ENCODE peak calls at places on chromosomes 1 and 21, in five cellular contexts. One of them, this sample, is unnamed.

GRCh38 chr1:114757455-114758250 is at the start of gene CSDE1:
- DNase-seq in astrocyte of the cerebellum: peak
- DNase-seq in SK-N-SH: peak
- DNase-seq in tibial nerve: peak
- DNase-seq in hepatocyte: peak
- DNase-seq in this sample: peak

GRCh38 chr1:236471653-236472052 is 52.1 kb upstream of the LGALS8 start:
- DNase-seq in astrocyte of the cerebellum: no peak
- DNase-seq in SK-N-SH: no peak
- DNase-seq in tibial nerve: no peak
- DNase-seq in hepatocyte: no peak
- DNase-seq in this sample: no peak

GRCh38 chr1:174746024-174746808 is 253.5 kb upstream of the CACYBP start:
- DNase-seq in astrocyte of the cerebellum: no peak
- DNase-seq in SK-N-SH: no peak
- DNase-seq in tibial nerve: no peak
- DNase-seq in hepatocyte: no peak
- DNase-seq in this sample: no peak

GRCh38 chr1:82597620-82598019 is 796.9 kb downstream of the ADGRL2 start:
- DNase-seq in astrocyte of the cerebellum: no peak
- DNase-seq in SK-N-SH: peak
- DNase-seq in tibial nerve: no peak
- DNase-seq in hepatocyte: no peak
- DNase-seq in this sample: no peak

GRCh38 chr1:114439369-114439768 is 71.6 kb downstream of the TRIM33 start:
- DNase-seq in astrocyte of the cerebellum: no peak
- DNase-seq in SK-N-SH: no peak
- DNase-seq in tibial nerve: no peak
- DNase-seq in hepatocyte: no peak
- DNase-seq in this sample: no peak

GRCh38 chr1:40312238-40313205 is 4.6 kb downstream of the COL9A2 start:
- DNase-seq in astrocyte of the cerebellum: no peak
- DNase-seq in SK-N-SH: no peak
- DNase-seq in tibial nerve: no peak
- DNase-seq in hepatocyte: no peak
- DNase-seq in this sample: no peak

GRCh38 chr1:111769517-111770146 is 13.9 kb downstream of the DDX20 start:
- DNase-seq in astrocyte of the cerebellum: peak
- DNase-seq in SK-N-SH: peak
- DNase-seq in tibial nerve: no peak
- DNase-seq in hepatocyte: peak
- DNase-seq in this sample: no peak

GRCh38 chr1:15167386-15167785 is 13.8 kb downstream of the TMEM51 start:
- DNase-seq in astrocyte of the cerebellum: no peak
- DNase-seq in SK-N-SH: no peak
- DNase-seq in tibial nerve: no peak
- DNase-seq in hepatocyte: no peak
- DNase-seq in this sample: no peak

GRCh38 chr1:119779869-119780356 is 11.2 kb upstream of the HMGCS2 start:
- DNase-seq in astrocyte of the cerebellum: no peak
- DNase-seq in SK-N-SH: peak
- DNase-seq in tibial nerve: no peak
- DNase-seq in hepatocyte: peak
- DNase-seq in this sample: no peak

GRCh38 chr21:31180256-31181088 is 142.2 kb upstream of the KRTAP19-8 start:
- DNase-seq in astrocyte of the cerebellum: peak
- DNase-seq in SK-N-SH: peak
- DNase-seq in tibial nerve: no peak
- DNase-seq in hepatocyte: peak
- DNase-seq in this sample: no peak

GRCh38 chr1:27519341-27520258 is 29.6 kb upstream of the WASF2 start:
- DNase-seq in astrocyte of the cerebellum: no peak
- DNase-seq in SK-N-SH: peak
- DNase-seq in tibial nerve: no peak
- DNase-seq in hepatocyte: no peak
- DNase-seq in this sample: no peak

GRCh38 chr1:210815641-210816040 is 318.3 kb downstream of the KCNH1 start:
- DNase-seq in astrocyte of the cerebellum: no peak
- DNase-seq in SK-N-SH: no peak
- DNase-seq in tibial nerve: no peak
- DNase-seq in hepatocyte: no peak
- DNase-seq in this sample: no peak

GRCh38 chr1:212794561-212795014 is 2.9 kb downstream of the TATDN3 start:
- DNase-seq in astrocyte of the cerebellum: no peak
- DNase-seq in SK-N-SH: no peak
- DNase-seq in tibial nerve: no peak
- DNase-seq in hepatocyte: no peak
- DNase-seq in this sample: no peak

GRCh38 chr1:93976291-93976690 is 67.1 kb upstream of the GCLM start:
- DNase-seq in astrocyte of the cerebellum: no peak
- DNase-seq in SK-N-SH: no peak
- DNase-seq in tibial nerve: no peak
- DNase-seq in hepatocyte: no peak
- DNase-seq in this sample: no peak

GRCh38 chr1:153572569-153573015 is 6.9 kb upstream of the S100A2 start:
- DNase-seq in astrocyte of the cerebellum: peak
- DNase-seq in SK-N-SH: peak
- DNase-seq in tibial nerve: peak
- DNase-seq in hepatocyte: peak
- DNase-seq in this sample: no peak

GRCh38 chr21:26939532-26940181 is 27.2 kb downstream of the ADAMTS5 start:
- DNase-seq in astrocyte of the cerebellum: peak
- DNase-seq in SK-N-SH: no peak
- DNase-seq in tibial nerve: no peak
- DNase-seq in hepatocyte: no peak
- DNase-seq in this sample: no peak

GRCh38 chr1:36384542-36385409 is 948 bp downstream of the STK40 start:
- DNase-seq in astrocyte of the cerebellum: no peak
- DNase-seq in SK-N-SH: peak
- DNase-seq in tibial nerve: no peak
- DNase-seq in hepatocyte: peak
- DNase-seq in this sample: peak

GRCh38 chr1:8814870-8815269 is 2.6 kb downstream of the RERE start:
- DNase-seq in astrocyte of the cerebellum: no peak
- DNase-seq in SK-N-SH: peak
- DNase-seq in tibial nerve: no peak
- DNase-seq in hepatocyte: peak
- DNase-seq in this sample: no peak

GRCh38 chr1:196160066-196160795 is 448.0 kb downstream of the KCNT2 start:
- DNase-seq in astrocyte of the cerebellum: peak
- DNase-seq in SK-N-SH: no peak
- DNase-seq in tibial nerve: no peak
- DNase-seq in hepatocyte: no peak
- DNase-seq in this sample: no peak

GRCh38 chr1:244730153-244730933 is 77.4 kb downstream of the DESI2 start:
- DNase-seq in astrocyte of the cerebellum: no peak
- DNase-seq in SK-N-SH: peak
- DNase-seq in tibial nerve: no peak
- DNase-seq in hepatocyte: peak
- DNase-seq in this sample: peak

GRCh38 chr1:61851849-61852692 is 109.8 kb downstream of the PATJ start:
- DNase-seq in astrocyte of the cerebellum: peak
- DNase-seq in SK-N-SH: peak
- DNase-seq in tibial nerve: no peak
- DNase-seq in hepatocyte: peak
- DNase-seq in this sample: no peak

GRCh38 chr21:15732290-15732995 is 2.7 kb downstream of the USP25 start:
- DNase-seq in astrocyte of the cerebellum: no peak
- DNase-seq in SK-N-SH: no peak
- DNase-seq in tibial nerve: no peak
- DNase-seq in hepatocyte: peak
- DNase-seq in this sample: no peak

GRCh38 chr21:35886887-35887286 is 173.4 kb downstream of the SETD4 start:
- DNase-seq in astrocyte of the cerebellum: no peak
- DNase-seq in SK-N-SH: no peak
- DNase-seq in tibial nerve: no peak
- DNase-seq in hepatocyte: no peak
- DNase-seq in this sample: no peak

GRCh38 chr1:228413241-228414010 is 3.2 kb downstream of the TRIM17 start:
- DNase-seq in astrocyte of the cerebellum: no peak
- DNase-seq in SK-N-SH: no peak
- DNase-seq in tibial nerve: no peak
- DNase-seq in hepatocyte: no peak
- DNase-seq in this sample: no peak

DNA sequence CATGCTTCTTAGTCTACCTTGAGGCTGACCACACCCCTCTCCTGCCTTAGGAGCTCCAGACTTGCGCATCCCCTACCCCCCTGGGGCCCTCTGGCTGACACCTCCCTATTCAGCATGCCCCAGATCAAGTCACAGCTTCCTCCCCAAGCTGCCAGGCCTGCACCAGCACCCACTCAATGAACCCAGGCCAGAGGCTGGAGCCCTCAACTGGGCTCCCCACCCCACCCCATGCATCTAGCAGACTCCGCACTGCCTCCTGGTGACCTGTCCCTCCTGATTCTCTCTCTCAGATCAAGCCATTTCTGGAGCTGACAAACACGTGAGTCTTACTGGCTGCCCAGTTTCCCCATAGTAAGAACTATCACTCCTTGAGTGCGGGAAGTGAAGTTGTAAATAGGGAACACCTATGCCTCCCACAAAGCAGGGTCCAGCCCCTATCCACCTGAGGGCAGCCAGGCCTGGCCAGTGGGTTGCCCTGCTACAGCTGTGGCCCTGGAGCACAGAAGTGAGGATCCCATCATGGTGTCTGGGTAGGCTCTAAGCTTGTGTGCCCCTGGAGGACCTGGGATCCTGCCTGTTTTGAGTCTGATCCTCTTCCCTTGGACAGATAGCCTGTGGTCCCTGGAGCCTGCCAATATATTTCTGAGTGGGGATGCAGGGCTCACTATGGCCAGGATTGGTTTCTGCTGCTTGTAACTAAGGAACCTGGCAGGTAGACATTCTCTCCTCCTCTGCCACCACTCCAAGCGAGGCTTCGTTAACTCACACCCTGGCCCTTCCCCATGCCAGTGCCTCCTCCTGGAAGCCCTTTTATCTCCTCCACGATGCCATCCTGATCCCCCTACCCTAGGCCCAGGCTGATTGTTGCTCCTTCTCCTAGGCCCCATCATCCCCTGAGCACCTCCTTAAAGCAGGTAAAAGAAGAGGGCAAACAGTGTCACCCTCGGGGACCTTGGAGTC is 118.2 kb downstream of the DMRTB1 start:
- DNase-seq in astrocyte of the cerebellum: no peak
- DNase-seq in SK-N-SH: no peak
- DNase-seq in tibial nerve: no peak
- DNase-seq in hepatocyte: no peak
- DNase-seq in this sample: no peak
- TF ChIP-seq CTCF in astrocyte of the cerebellum: no peak
- TF ChIP-seq CTCF in SK-N-SH: no peak
- TF ChIP-seq CTCF in tibial nerve: no peak
- TF ChIP-seq CTCF in hepatocyte: no peak
- TF ChIP-seq CTCF in this sample: no peak

GRCh38 chr21:43923391-43923790 is 58.4 kb downstream of the AGPAT3 start:
- DNase-seq in astrocyte of the cerebellum: no peak
- DNase-seq in SK-N-SH: peak
- DNase-seq in tibial nerve: no peak
- DNase-seq in hepatocyte: no peak
- DNase-seq in this sample: no peak

GRCh38 chr21:43925096-43925481 is 60.1 kb downstream of the AGPAT3 start:
- DNase-seq in astrocyte of the cerebellum: no peak
- DNase-seq in SK-N-SH: no peak
- DNase-seq in tibial nerve: no peak
- DNase-seq in hepatocyte: peak
- DNase-seq in this sample: no peak

GRCh38 chr21:43922949-43923348 is 57.9 kb downstream of the AGPAT3 start:
- DNase-seq in astrocyte of the cerebellum: no peak
- DNase-seq in SK-N-SH: peak
- DNase-seq in tibial nerve: no peak
- DNase-seq in hepatocyte: no peak
- DNase-seq in this sample: no peak

GRCh38 chr21:43925609-43926008 is 60.6 kb downstream of the AGPAT3 start:
- DNase-seq in astrocyte of the cerebellum: no peak
- DNase-seq in SK-N-SH: no peak
- DNase-seq in tibial nerve: no peak
- DNase-seq in hepatocyte: no peak
- DNase-seq in this sample: no peak

DNA sequence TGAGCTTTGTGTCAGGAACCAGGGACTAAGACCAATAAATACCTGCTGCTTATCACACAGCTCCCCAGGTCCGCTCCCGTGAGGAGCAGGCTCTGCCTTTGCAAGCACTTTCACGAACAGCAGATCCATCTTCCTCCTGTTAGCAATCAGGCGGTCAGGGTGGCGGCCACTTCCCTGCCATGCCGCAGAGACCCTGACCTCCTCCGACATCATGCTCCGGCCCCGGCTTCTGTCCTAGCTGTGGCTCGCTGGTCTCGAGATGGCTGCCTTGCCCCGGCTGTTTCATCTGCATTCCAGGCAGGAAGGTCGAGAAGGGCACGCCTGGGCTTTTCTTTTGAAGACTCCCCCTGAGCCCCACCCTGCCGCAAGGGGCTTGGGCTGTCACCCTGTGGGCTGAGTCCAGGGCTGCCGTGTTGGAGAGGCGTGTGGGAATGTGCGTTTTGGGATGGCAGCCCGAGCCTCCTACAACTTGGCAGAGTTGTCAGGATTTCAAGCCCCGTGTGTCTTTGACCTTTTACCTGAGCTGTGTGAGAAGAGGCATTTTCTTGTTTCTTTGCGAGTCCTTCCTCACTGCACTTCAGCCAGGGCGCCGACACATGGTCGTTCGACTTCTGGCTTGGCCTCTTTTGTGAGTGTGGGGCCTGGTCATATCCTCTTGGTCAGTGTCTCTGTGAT is 59.5 kb downstream of the AGPAT3 start:
- DNase-seq in astrocyte of the cerebellum: no peak
- DNase-seq in SK-N-SH: no peak
- DNase-seq in tibial nerve: no peak
- DNase-seq in hepatocyte: peak
- DNase-seq in this sample: no peak
- TF ChIP-seq CTCF in astrocyte of the cerebellum: no peak
- TF ChIP-seq CTCF in SK-N-SH: no peak
- TF ChIP-seq CTCF in tibial nerve: no peak
- TF ChIP-seq CTCF in hepatocyte: no peak
- TF ChIP-seq CTCF in this sample: no peak

GRCh38 chr1:63912643-63913042 is 138.8 kb downstream of the ROR1 start:
- DNase-seq in astrocyte of the cerebellum: no peak
- DNase-seq in SK-N-SH: no peak
- DNase-seq in tibial nerve: no peak
- DNase-seq in hepatocyte: no peak
- DNase-seq in this sample: no peak

GRCh38 chr1:63911049-63911448 is 137.2 kb downstream of the ROR1 start:
- DNase-seq in astrocyte of the cerebellum: no peak
- DNase-seq in SK-N-SH: no peak
- DNase-seq in tibial nerve: no peak
- DNase-seq in hepatocyte: no peak
- DNase-seq in this sample: no peak

GRCh38 chr1:63908016-63908415 is 134.2 kb downstream of the ROR1 start:
- DNase-seq in astrocyte of the cerebellum: no peak
- DNase-seq in SK-N-SH: no peak
- DNase-seq in tibial nerve: no peak
- DNase-seq in hepatocyte: no peak
- DNase-seq in this sample: no peak

GRCh38 chr1:63907051-63907450 is 133.2 kb downstream of the ROR1 start:
- DNase-seq in astrocyte of the cerebellum: no peak
- DNase-seq in SK-N-SH: no peak
- DNase-seq in tibial nerve: no peak
- DNase-seq in hepatocyte: no peak
- DNase-seq in this sample: no peak

GRCh38 chr1:63909511-63909910 is 135.7 kb downstream of the ROR1 start:
- DNase-seq in astrocyte of the cerebellum: no peak
- DNase-seq in SK-N-SH: no peak
- DNase-seq in tibial nerve: no peak
- DNase-seq in hepatocyte: no peak
- DNase-seq in this sample: no peak
- TF ChIP-seq CTCF in astrocyte of the cerebellum: no peak
- TF ChIP-seq CTCF in SK-N-SH: no peak
- TF ChIP-seq CTCF in tibial nerve: no peak
- TF ChIP-seq CTCF in hepatocyte: no peak
- TF ChIP-seq CTCF in this sample: no peak

GRCh38 chr1:102970496-102971078 is 137.7 kb downstream of the COL11A1 start:
- DNase-seq in astrocyte of the cerebellum: peak
- DNase-seq in SK-N-SH: peak
- DNase-seq in tibial nerve: no peak
- DNase-seq in hepatocyte: peak
- DNase-seq in this sample: no peak
- TF ChIP-seq CTCF in astrocyte of the cerebellum: peak
- TF ChIP-seq CTCF in SK-N-SH: peak
- TF ChIP-seq CTCF in tibial nerve: peak
- TF ChIP-seq CTCF in hepatocyte: peak
- TF ChIP-seq CTCF in this sample: peak

This sample was measured in mesothelial cell of epicardium.